ENCODE peak calls at places on chromosomes 16 and 17, in nine cellular contexts. F is glutamatergic neuron; S is islet precursor cell; N is body of pancreas; R is AML-193; O is GDM1; Y is NCI-H1417; V is stimulated activated CD8-positive, alpha-beta memory T cell treated with anti-CD3 and anti-CD28 coated beads, Interleukin-7, amount 100 ng/mL, for 1 hour; G is C1 segment of cervical spinal cord. U is an unnamed sample.

GRCh38 chr17:44956076-44956475 is 8.5 kb upstream of the KIF18B start:
- DNase-seq in F (no peak), S (no peak), N (no peak), R (no peak), O (no peak), Y (no peak), V (no peak), G (no peak), U (no peak)

GRCh38 chr17:45060382-45060823 is 714 bp upstream of the NMT1 start:
- DNase-seq in F (no peak), S (no peak), N (no peak), R (no peak), O (no peak), Y (no peak), V (no peak), G (no peak), U (no peak)

GRCh38 chr17:40345161-40346034 is 19.1 kb downstream of the GJD3 start:
- DNase-seq in F (peak), S (peak), N (peak), R (no peak), O (no peak), Y (peak), V (no peak), G (no peak), U (no peak)

GRCh38 chr16:53892155-53892554 is 188.2 kb downstream of the FTO start:
- DNase-seq in F (peak), S (peak), N (peak), R (peak), O (peak), Y (peak), V (no peak), G (peak), U (peak)

GRCh38 chr17:31494259-31495048 is 103.0 kb downstream of the RAB11FIP4 start:
- DNase-seq in F (no peak), S (no peak), N (no peak), R (peak), O (peak), Y (no peak), V (peak), G (no peak), U (no peak)

GRCh38 chr17:79007504-79008381 is 1.8 kb downstream of the CANT1 start:
- DNase-seq in F (no peak), S (peak), N (no peak), R (no peak), O (no peak), Y (no peak), V (no peak), G (no peak), U (no peak)

GRCh38 chr16:57740423-57741071 is 5.0 kb downstream of the KATNB1 start:
- DNase-seq in F (no peak), S (peak), N (no peak), R (no peak), O (no peak), Y (no peak), V (no peak), G (no peak), U (no peak)

GRCh38 chr17:47265983-47266541 is 12.4 kb downstream of the ITGB3 start:
- DNase-seq in F (no peak), S (no peak), N (no peak), R (no peak), O (no peak), Y (no peak), V (no peak), G (no peak), U (no peak)

GRCh38 chr17:72702136-72702735 is 390.3 kb downstream of the SLC39A11 start:
- DNase-seq in F (no peak), S (no peak), N (no peak), R (no peak), O (no peak), Y (no peak), V (no peak), G (no peak), U (no peak)

GRCh38 chr16:27317738-27318398 is 4.1 kb downstream of the IL4R start:
- DNase-seq in F (no peak), S (no peak), N (no peak), R (no peak), O (no peak), Y (no peak), V (no peak), G (no peak), U (no peak)

GRCh38 chr16:73265124-73265838 is 217.4 kb upstream of the ZFHX3 start:
- DNase-seq in F (no peak), S (no peak), N (peak), R (no peak), O (no peak), Y (no peak), V (no peak), G (no peak), U (no peak)

GRCh38 chr16:69495821-69496220 is 69.9 kb upstream of the NFAT5 start:
- DNase-seq in F (no peak), S (no peak), N (no peak), R (no peak), O (no peak), Y (no peak), V (no peak), G (no peak), U (peak)

GRCh38 chr16:17173134-17173729 is 297.5 kb downstream of the XYLT1 start:
- DNase-seq in F (no peak), S (peak), N (peak), R (peak), O (peak), Y (no peak), V (no peak), G (peak), U (no peak)

GRCh38 chr17:6558932-6559752 is 2.8 kb upstream of the PITPNM3 start:
- DNase-seq in F (no peak), S (no peak), N (no peak), R (no peak), O (no peak), Y (no peak), V (no peak), G (no peak), U (no peak)

GRCh38 chr17:78766225-78766624 is 15.8 kb downstream of the CYTH1 start:
- DNase-seq in F (no peak), S (peak), N (no peak), R (no peak), O (no peak), Y (no peak), V (no peak), G (no peak), U (no peak)

GRCh38 chr16:65770752-65771151 is 595.7 kb upstream of the CDH5 start:
- DNase-seq in F (no peak), S (no peak), N (no peak), R (no peak), O (no peak), Y (no peak), V (no peak), G (no peak), U (no peak)

GRCh38 chr17:82228278-82228841 is 482 bp upstream of the SLC16A3 start:
- DNase-seq in F (no peak), S (no peak), N (no peak), R (peak), O (peak), Y (no peak), V (no peak), G (no peak), U (peak)

GRCh38 chr16:80540516-80541305 is at the start of gene DYNLRB2:
- DNase-seq in F (peak), S (peak), N (peak), R (peak), O (peak), Y (peak), V (peak), G (peak), U (peak)

GRCh38 chr16:11152205-11152604 is 103.8 kb downstream of the SOCS1 start:
- DNase-seq in F (peak), S (no peak), N (no peak), R (no peak), O (no peak), Y (peak), V (no peak), G (no peak), U (no peak)

GRCh38 chr16:73142069-73142880 is 94.3 kb upstream of the ZFHX3 start:
- DNase-seq in F (no peak), S (no peak), N (no peak), R (no peak), O (no peak), Y (no peak), V (no peak), G (no peak), U (no peak)

GRCh38 chr16:88910284-88911147 is 44.1 kb upstream of the PABPN1L start:
- DNase-seq in F (no peak), S (no peak), N (peak), R (no peak), O (no peak), Y (peak), V (no peak), G (no peak), U (no peak)

GRCh38 chr16:593406-593805 is 3.5 kb downstream of the RAB40C start:
- DNase-seq in F (no peak), S (no peak), N (peak), R (no peak), O (no peak), Y (peak), V (no peak), G (no peak), U (no peak)

GRCh38 chr17:41659813-41660212 is 28.9 kb upstream of the EIF1 start:
- DNase-seq in F (no peak), S (no peak), N (no peak), R (no peak), O (no peak), Y (no peak), V (no peak), G (no peak), U (no peak)

GRCh38 chr17:7775058-7775457 is 57.5 kb downstream of the DNAH2 start:
- DNase-seq in F (no peak), S (no peak), N (no peak), R (no peak), O (peak), Y (no peak), V (no peak), G (no peak), U (no peak)

GRCh38 chr17:64128787-64129514 is 993 bp downstream of the ERN1 start:
- DNase-seq in F (no peak), S (peak), N (peak), R (no peak), O (no peak), Y (peak), V (no peak), G (no peak), U (no peak)

GRCh38 chr16:58678716-58679115 is 5.9 kb downstream of the SLC38A7 start:
- DNase-seq in F (no peak), S (no peak), N (peak), R (peak), O (no peak), Y (no peak), V (no peak), G (peak), U (no peak)